ENCODE peak calls at places on chromosome 15, in four cellular contexts. O is K562, B is HepG2, K is H1. U is an unnamed sample.

GRCh38 chr15:40549894-40550293 is 14.9 kb downstream of the CCDC32 start:
- DNase-seq in B (no peak), O (peak; percentile 51), K (no peak), U (no peak)

GRCh38 chr15:91961357-91961756 is 107.8 kb downstream of the SLCO3A1 start:
- DNase-seq in K (no peak), B (no peak), O (no peak), U (no peak)

GRCh38 chr15:92167413-92167950 is 226.2 kb upstream of the ST8SIA2 start:
- DNase-seq in K (no peak), O (no peak), B (peak; percentile 47), U (no peak)

GRCh38 chr15:93321881-93322282 is 232.9 kb upstream of the RGMA start:
- DNase-seq in B (peak; percentile 78), K (no peak), O (no peak), U (no peak)

GRCh38 chr15:67927501-67928156 is 87.8 kb upstream of the RNU6-1 start:
- DNase-seq in B (no peak), O (peak; percentile 49), K (no peak), U (no peak)

GRCh38 chr15:70566047-70566835 is 197.1 kb downstream of the UACA start:
- DNase-seq in O (no peak), K (peak; percentile 48), B (no peak), U (no peak)

GRCh38 chr15:40850576-40851112 is 6.8 kb downstream of the SPINT1 start:
- DNase-seq in K (no peak), B (peak; percentile 48), O (no peak), U (no peak)

GRCh38 chr15:72217216-72217615 is 13.8 kb downstream of the PKM start:
- DNase-seq in B (no peak), O (no peak), K (no peak), U (no peak)

GRCh38 chr15:88649286-88649733 is 10.5 kb downstream of the ISG20 start:
- DNase-seq in B (peak; percentile 41), O (no peak), K (no peak), U (peak; percentile 34)

GRCh38 chr15:91956026-91956723 is 102.7 kb downstream of the SLCO3A1 start:
- DNase-seq in B (no peak), O (no peak), K (no peak), U (no peak)

GRCh38 chr15:61396235-61396927 is 167.3 kb upstream of the RORA start:
- DNase-seq in B (no peak), K (no peak), O (no peak), U (no peak)

GRCh38 chr15:89462198-89462912 is 34.0 kb downstream of the RHCG start:
- DNase-seq in B (peak; percentile 79), K (no peak), O (peak; percentile 45), U (peak; percentile 13)

GRCh38 chr15:57607570-57608000 is 15.9 kb downstream of the MYZAP start:
- DNase-seq in K (no peak), B (peak; percentile 23), O (no peak), U (peak; percentile 91)

GRCh38 chr15:44706946-44707636 is 4.0 kb downstream of the PATL2 start:
- DNase-seq in B (no peak), K (no peak), O (no peak), U (no peak)

GRCh38 chr15:48112242-48112641 is 8.5 kb upstream of the SLC24A5 start:
- DNase-seq in O (no peak), K (peak; percentile 57), B (peak; percentile 16), U (peak; percentile 0)

GRCh38 chr15:55279746-55280351 is 9.8 kb downstream of the RAB27A start:
- DNase-seq in O (peak; percentile 91), B (peak; percentile 62), K (no peak), U (peak; percentile 65)

GRCh38 chr15:72778796-72779195 is 4.8 kb downstream of the ADPGK start:
- DNase-seq in B (no peak), O (no peak), K (no peak), U (no peak)

GRCh38 chr15:65812921-65813320 is 20.8 kb upstream of the DENND4A start:
- DNase-seq in K (no peak), B (no peak), O (no peak), U (no peak)

GRCh38 chr15:74958320-74958907 is 1.8 kb upstream of the RPP25 start:
- DNase-seq in O (no peak), B (peak; percentile 68), K (peak; percentile 63), U (no peak)

GRCh38 chr15:39580630-39581500 is at the start of gene THBS1:
- DNase-seq in K (peak; percentile 99), O (no peak), B (peak; percentile 81), U (no peak)

GRCh38 chr15:88625943-88626741 is 5.0 kb downstream of the AEN start:
- DNase-seq in B (no peak), O (no peak), K (no peak), U (no peak)

GRCh38 chr15:97030251-97030650 is 699.8 kb downstream of the NR2F2 start:
- DNase-seq in B (no peak), K (no peak), O (no peak), U (no peak)

GRCh38 chr15:72167445-72167844 is 30.1 kb downstream of the GRAMD2A start:
- DNase-seq in O (no peak), B (no peak), K (no peak), U (no peak)

GRCh38 chr15:68415501-68416157 is 16.3 kb downstream of the ITGA11 start:
- DNase-seq in B (no peak), K (peak; percentile 32), O (peak; percentile 32), U (no peak)

GRCh38 chr15:101045236-101045646 is 126.1 kb downstream of the LRRK1 start:
- DNase-seq in O (no peak), K (no peak), B (no peak), U (no peak)

GRCh38 chr15:101043011-101043410 is 123.9 kb downstream of the LRRK1 start:
- DNase-seq in K (peak; percentile 44), O (no peak), B (no peak), U (no peak)

GRCh38 chr15:101043911-101044624 is 124.9 kb downstream of the LRRK1 start:
- DNase-seq in K (peak; percentile 40), B (no peak), O (no peak), U (no peak)

GRCh38 chr15:101045835-101046691 is 126.9 kb downstream of the LRRK1 start:
- DNase-seq in K (peak; percentile 33), O (no peak), B (no peak), U (no peak)

GRCh38 chr15:101044625-101045235 is 125.6 kb downstream of the LRRK1 start:
- DNase-seq in B (no peak), O (no peak), K (peak; percentile 33), U (no peak)
- TF ChIP-seq FOSL1 in B (no peak), O (no peak), K (no peak), U (no peak)

DNA sequence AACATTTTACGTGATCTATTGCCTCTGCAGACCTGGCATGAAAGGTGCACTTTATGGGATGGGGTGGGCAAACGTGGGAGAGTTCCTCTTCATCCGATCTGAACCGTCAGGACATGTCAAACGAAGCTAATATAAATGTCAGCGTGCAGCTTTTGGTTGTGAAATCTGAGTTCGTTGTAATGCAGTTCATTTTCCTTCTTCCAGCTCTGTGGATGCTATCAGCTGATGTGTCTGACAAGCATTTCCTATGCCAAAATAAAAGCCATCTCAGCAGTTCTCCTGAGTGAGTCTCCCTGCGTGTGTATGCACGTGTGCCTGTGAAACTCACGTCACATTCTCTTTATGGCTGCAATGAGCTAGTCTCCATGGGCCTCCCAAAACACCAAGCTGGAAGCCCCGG is 512.3 kb downstream of the MCTP2 start:
- DNase-seq in K (no peak), B (no peak), O (no peak), U (no peak)
- TF ChIP-seq POLR2AphosphoS5 in K (no peak), B (no peak), O (no peak), U (no peak)

GRCh38 chr15:27701014-27701413 is 398.1 kb downstream of the OCA2 start:
- DNase-seq in B (no peak), K (no peak), O (no peak), U (no peak)

GRCh38 chr15:27707216-27707710 is 391.9 kb downstream of the OCA2 start:
- DNase-seq in O (no peak), K (no peak), B (no peak), U (no peak)

GRCh38 chr15:27701956-27702355 is 397.2 kb downstream of the OCA2 start:
- DNase-seq in K (no peak), O (no peak), B (no peak), U (no peak)

GRCh38 chr15:27706300-27706699 is 392.8 kb downstream of the OCA2 start:
- DNase-seq in O (no peak), B (no peak), K (no peak), U (no peak)

GRCh38 chr15:27704939-27705514 is 394.1 kb downstream of the OCA2 start:
- DNase-seq in K (no peak), B (no peak), O (no peak), U (no peak)
- TF ChIP-seq FOSL1 in K (no peak), B (no peak), O (no peak), U (no peak)

DNA sequence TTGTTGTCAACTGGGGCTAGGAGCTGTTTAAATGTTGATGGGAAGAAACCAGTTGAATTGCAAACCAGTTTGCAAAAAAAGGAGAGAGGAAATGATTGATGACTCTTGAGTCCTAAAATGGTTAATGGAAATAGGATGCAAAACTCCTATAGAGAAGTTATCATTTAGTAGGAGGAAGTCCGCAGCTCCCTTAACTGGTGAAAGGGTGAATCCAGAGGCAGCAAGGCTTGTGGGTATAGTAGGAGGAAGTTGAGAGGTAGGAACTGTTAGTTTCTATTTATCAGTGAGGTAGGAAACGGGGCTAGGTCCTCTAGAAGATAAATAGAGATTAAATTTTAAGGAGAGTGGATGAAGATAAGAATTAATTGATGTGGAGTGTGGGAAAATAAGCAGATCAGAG is 15.4 kb downstream of the IREB2 start:
- DNase-seq in B (no peak), K (no peak), O (no peak), U (no peak)
- TF ChIP-seq POLR2AphosphoS5 in B (no peak), K (no peak), O (no peak), U (no peak)

GRCh38 chr15:77145370-77145769 is 74.5 kb upstream of the TSPAN3 start:
- DNase-seq in B (peak; percentile 56), K (no peak), O (no peak), U (no peak)
- TF ChIP-seq FOSL1 in B (no peak), K (no peak), O (no peak), U (no peak)

DNA sequence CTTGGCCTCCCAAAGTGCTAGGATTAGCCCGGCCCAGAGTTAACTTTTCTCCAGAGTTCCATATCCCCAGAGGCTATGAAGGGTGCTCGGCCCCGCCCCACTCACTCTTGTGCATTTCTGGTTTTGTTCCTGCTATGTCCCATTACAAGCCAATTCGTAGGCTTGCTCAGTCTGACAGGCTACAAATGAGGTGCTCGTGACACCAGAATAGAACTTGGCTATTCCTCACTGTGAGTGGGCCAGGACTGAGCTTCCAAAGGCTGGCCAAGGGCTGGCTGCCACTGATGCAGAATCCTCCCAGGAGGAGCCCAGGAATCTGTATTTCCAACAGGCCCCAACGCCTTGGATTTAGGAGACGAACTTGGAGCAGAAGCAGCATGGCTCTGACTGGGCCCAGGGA is 282.7 kb upstream of the C2CD4B start:
- DNase-seq in K (no peak), O (no peak), B (no peak), U (no peak)
- TF ChIP-seq POLR2AphosphoS5 in K (no peak), O (no peak), B (no peak), U (no peak)

GRCh38 chr15:29208352-29208751 is 61.3 kb downstream of the NSMCE3 start:
- DNase-seq in B (no peak), K (no peak), O (peak; percentile 2), U (no peak)
- TF ChIP-seq FOSL1 in B (no peak), K (no peak), O (no peak), U (no peak)